ENCODE peak calls at places on chromosome 20, in seven cellular contexts. R is lung microvascular endothelial cell, B is amygdala, S is coronary artery, W is fibroblast of pulmonary artery, A is HEK293T, V is epithelial cell of proximal tubule. J is an unnamed sample.

GRCh38 chr20:23937303-23938117 is 51.1 kb downstream of the GGTLC1 start:
- DNase-seq in V (peak; percentile 13), A (peak; percentile 54), B (peak; percentile 37), W (peak; percentile 68), S (no peak), R (peak; percentile 77), J (peak; percentile 74)

GRCh38 chr20:58450259-58450658 is 61.2 kb downstream of the VAPB start:
- DNase-seq in R (no peak), W (no peak), V (no peak), B (no peak), A (no peak), S (no peak), J (no peak)

GRCh38 chr20:40080059-40080652 is 608.9 kb downstream of the MAFB start:
- DNase-seq in V (no peak), R (no peak), W (no peak), A (no peak), B (no peak), S (no peak), J (no peak)

GRCh38 chr20:21225215-21225947 is 77.8 kb upstream of the XRN2 start:
- DNase-seq in R (no peak), W (peak; percentile 39), V (no peak), B (no peak), A (no peak), S (no peak), J (no peak)

GRCh38 chr20:59813126-59813947 is 120.1 kb downstream of the SYCP2 start:
- DNase-seq in W (no peak), A (no peak), R (no peak), V (no peak), B (no peak), S (peak; percentile 47), J (no peak)

GRCh38 chr20:56630086-56630493 is 984 bp downstream of the TFAP2C start:
- DNase-seq in V (no peak), W (peak; percentile 28), R (peak; percentile 11), S (no peak), A (peak; percentile 87), B (no peak), J (peak; percentile 64)

GRCh38 chr20:62032606-62033368 is 32.9 kb downstream of the TAF4 start:
- DNase-seq in R (no peak), S (no peak), A (no peak), B (no peak), W (no peak), V (no peak), J (no peak)

GRCh38 chr20:33992923-33993799 is 550 bp upstream of the RALY start:
- DNase-seq in W (peak; percentile 99), B (peak; percentile 100), A (peak; percentile 98), S (peak; percentile 100), V (peak; percentile 81), R (peak; percentile 98), J (peak; percentile 100)